ENCODE peak calls at places on chromosome 20, in nine cellular contexts. One of them, this sample, is unnamed. For H3K4me1 and H3K9me3, the result is how much of the 10 kb centered on the place peaks cover.

GRCh38 chr20:42161228-42161829 is 543.2 kb upstream of the CHD6 start:
- DNase-seq in tibial nerve: no peak
- DNase-seq in fibroblast of lung: no peak
- DNase-seq in sigmoid colon: no peak
- DNase-seq in astrocyte: no peak
- DNase-seq in left ventricle myocardium inferior: no peak
- DNase-seq in mucosa of descending colon: no peak
- DNase-seq in heart left ventricle: no peak
- DNase-seq in CD8-positive, alpha-beta T cell: no peak
- DNase-seq in this sample: no peak

GRCh38 chr20:13302647-13303425 is 81.8 kb downstream of the ISM1 start:
- DNase-seq in tibial nerve: no peak
- DNase-seq in fibroblast of lung: peak
- DNase-seq in sigmoid colon: no peak
- DNase-seq in astrocyte: no peak
- DNase-seq in left ventricle myocardium inferior: no peak
- DNase-seq in mucosa of descending colon: peak
- DNase-seq in heart left ventricle: no peak
- DNase-seq in CD8-positive, alpha-beta T cell: no peak
- DNase-seq in this sample: peak

GRCh38 chr20:8774412-8774811 is 294.5 kb upstream of the PLCB4 start:
- DNase-seq in tibial nerve: no peak
- DNase-seq in fibroblast of lung: no peak
- DNase-seq in sigmoid colon: no peak
- DNase-seq in astrocyte: no peak
- DNase-seq in left ventricle myocardium inferior: no peak
- DNase-seq in mucosa of descending colon: no peak
- DNase-seq in heart left ventricle: no peak
- DNase-seq in CD8-positive, alpha-beta T cell: no peak
- DNase-seq in this sample: no peak

GRCh38 chr20:4027590-4028265 is 12.4 kb upstream of the RNF24 start:
- DNase-seq in tibial nerve: no peak
- DNase-seq in fibroblast of lung: no peak
- DNase-seq in sigmoid colon: no peak
- DNase-seq in astrocyte: no peak
- DNase-seq in left ventricle myocardium inferior: no peak
- DNase-seq in mucosa of descending colon: no peak
- DNase-seq in heart left ventricle: no peak
- DNase-seq in CD8-positive, alpha-beta T cell: no peak
- DNase-seq in this sample: no peak

GRCh38 chr20:24736131-24736843 is 212.8 kb upstream of the CST7 start:
- DNase-seq in tibial nerve: no peak
- DNase-seq in fibroblast of lung: peak
- DNase-seq in sigmoid colon: no peak
- DNase-seq in astrocyte: peak
- DNase-seq in left ventricle myocardium inferior: no peak
- DNase-seq in mucosa of descending colon: no peak
- DNase-seq in heart left ventricle: no peak
- DNase-seq in CD8-positive, alpha-beta T cell: no peak
- DNase-seq in this sample: no peak

GRCh38 chr20:47704746-47705496 is 80.4 kb downstream of the SULF2 start:
- DNase-seq in tibial nerve: no peak
- DNase-seq in fibroblast of lung: no peak
- DNase-seq in sigmoid colon: no peak
- DNase-seq in astrocyte: peak
- DNase-seq in left ventricle myocardium inferior: peak
- DNase-seq in mucosa of descending colon: no peak
- DNase-seq in heart left ventricle: peak
- DNase-seq in CD8-positive, alpha-beta T cell: no peak
- DNase-seq in this sample: peak

GRCh38 chr20:7848351-7848750 is 91.9 kb downstream of the HAO1 start:
- DNase-seq in tibial nerve: no peak
- DNase-seq in fibroblast of lung: no peak
- DNase-seq in sigmoid colon: no peak
- DNase-seq in astrocyte: no peak
- DNase-seq in left ventricle myocardium inferior: no peak
- DNase-seq in mucosa of descending colon: no peak
- DNase-seq in heart left ventricle: no peak
- DNase-seq in CD8-positive, alpha-beta T cell: no peak
- DNase-seq in this sample: no peak

GRCh38 chr20:1367479-1367878 is 25.4 kb downstream of the FKBP1A start:
- DNase-seq in tibial nerve: no peak
- DNase-seq in fibroblast of lung: no peak
- DNase-seq in sigmoid colon: no peak
- DNase-seq in astrocyte: no peak
- DNase-seq in left ventricle myocardium inferior: no peak
- DNase-seq in mucosa of descending colon: no peak
- DNase-seq in heart left ventricle: no peak
- DNase-seq in CD8-positive, alpha-beta T cell: no peak
- DNase-seq in this sample: no peak

GRCh38 chr20:58481541-58482021 is 33.6 kb downstream of the APCDD1L start:
- DNase-seq in tibial nerve: no peak
- DNase-seq in fibroblast of lung: peak
- DNase-seq in sigmoid colon: no peak
- DNase-seq in astrocyte: no peak
- DNase-seq in left ventricle myocardium inferior: no peak
- DNase-seq in mucosa of descending colon: peak
- DNase-seq in heart left ventricle: no peak
- DNase-seq in CD8-positive, alpha-beta T cell: peak
- DNase-seq in this sample: peak

GRCh38 chr20:1663917-1664316 is 6.3 kb upstream of the SIRPG start:
- DNase-seq in tibial nerve: no peak
- DNase-seq in fibroblast of lung: no peak
- DNase-seq in sigmoid colon: no peak
- DNase-seq in astrocyte: peak
- DNase-seq in left ventricle myocardium inferior: no peak
- DNase-seq in mucosa of descending colon: no peak
- DNase-seq in heart left ventricle: no peak
- DNase-seq in CD8-positive, alpha-beta T cell: no peak
- DNase-seq in this sample: no peak

GRCh38 chr20:59273699-59274380 is 26.6 kb upstream of the EDN3 start:
- DNase-seq in tibial nerve: no peak
- DNase-seq in fibroblast of lung: no peak
- DNase-seq in sigmoid colon: no peak
- DNase-seq in astrocyte: no peak
- DNase-seq in left ventricle myocardium inferior: no peak
- DNase-seq in mucosa of descending colon: no peak
- DNase-seq in heart left ventricle: no peak
- DNase-seq in CD8-positive, alpha-beta T cell: no peak
- DNase-seq in this sample: no peak

GRCh38 chr20:14284443-14284842 is 53.0 kb downstream of the FLRT3 start:
- DNase-seq in tibial nerve: no peak
- DNase-seq in fibroblast of lung: no peak
- DNase-seq in sigmoid colon: no peak
- DNase-seq in astrocyte: no peak
- DNase-seq in left ventricle myocardium inferior: no peak
- DNase-seq in mucosa of descending colon: no peak
- DNase-seq in heart left ventricle: no peak
- DNase-seq in CD8-positive, alpha-beta T cell: no peak
- DNase-seq in this sample: no peak

GRCh38 chr20:41185013-41185757 is 47.8 kb downstream of the PLCG1 start:
- DNase-seq in tibial nerve: peak
- DNase-seq in fibroblast of lung: no peak
- DNase-seq in sigmoid colon: no peak
- DNase-seq in astrocyte: no peak
- DNase-seq in left ventricle myocardium inferior: no peak
- DNase-seq in mucosa of descending colon: no peak
- DNase-seq in heart left ventricle: peak
- DNase-seq in CD8-positive, alpha-beta T cell: no peak
- DNase-seq in this sample: no peak

GRCh38 chr20:63500902-63501817 is 2.3 kb upstream of the EEF1A2 start:
- DNase-seq in tibial nerve: no peak
- DNase-seq in fibroblast of lung: no peak
- DNase-seq in sigmoid colon: no peak
- DNase-seq in astrocyte: no peak
- DNase-seq in left ventricle myocardium inferior: no peak
- DNase-seq in mucosa of descending colon: no peak
- DNase-seq in heart left ventricle: peak
- DNase-seq in CD8-positive, alpha-beta T cell: no peak
- DNase-seq in this sample: no peak

GRCh38 chr20:59771506-59772372 is 161.7 kb downstream of the SYCP2 start:
- DNase-seq in tibial nerve: no peak
- DNase-seq in fibroblast of lung: no peak
- DNase-seq in sigmoid colon: peak
- DNase-seq in astrocyte: no peak
- DNase-seq in left ventricle myocardium inferior: peak
- DNase-seq in mucosa of descending colon: no peak
- DNase-seq in heart left ventricle: no peak
- DNase-seq in CD8-positive, alpha-beta T cell: no peak
- DNase-seq in this sample: no peak

DNA sequence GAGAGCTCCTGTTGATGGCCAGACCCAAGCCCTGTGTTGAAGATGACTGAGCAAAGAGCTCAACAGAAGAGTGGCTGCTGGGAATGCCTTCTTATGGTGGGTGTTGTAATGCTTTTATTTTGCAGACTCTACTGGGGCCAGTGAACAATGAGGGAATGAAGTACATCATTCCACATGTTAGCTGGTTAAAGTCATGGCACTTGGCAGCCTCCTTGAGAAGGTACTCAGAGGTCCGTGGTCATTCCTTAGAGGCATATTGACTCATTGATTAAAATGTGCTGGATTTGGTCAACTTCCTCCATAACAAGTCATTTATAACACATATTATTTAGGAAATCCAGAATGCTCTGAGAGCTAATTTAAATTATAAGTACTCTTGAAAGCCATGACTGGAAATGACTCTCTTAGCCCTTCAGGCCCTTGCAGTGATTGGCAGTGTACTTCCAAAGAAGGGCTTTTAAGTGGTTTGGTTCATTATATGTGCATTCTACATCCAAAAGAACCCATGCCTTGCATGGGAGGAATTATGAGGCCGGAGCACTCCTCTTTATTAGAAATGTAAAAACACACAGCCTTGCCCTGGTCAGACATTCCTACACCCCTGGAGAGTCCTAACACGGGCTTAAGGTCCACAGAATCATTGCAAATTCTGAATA is 976.9 kb downstream of the KIF16B start:
- DNase-seq in tibial nerve: no peak
- DNase-seq in fibroblast of lung: no peak
- DNase-seq in sigmoid colon: no peak
- DNase-seq in astrocyte: no peak
- DNase-seq in left ventricle myocardium inferior: no peak
- DNase-seq in mucosa of descending colon: no peak
- DNase-seq in heart left ventricle: no peak
- DNase-seq in CD8-positive, alpha-beta T cell: no peak
- DNase-seq in this sample: no peak
- H3K4me1 ChIP-seq in tibial nerve: under half
- H3K4me1 ChIP-seq in fibroblast of lung: under half
- H3K4me1 ChIP-seq in sigmoid colon: under half
- H3K4me1 ChIP-seq in astrocyte: under half
- H3K4me1 ChIP-seq in left ventricle myocardium inferior: under half
- H3K4me1 ChIP-seq in mucosa of descending colon: under half
- H3K4me1 ChIP-seq in heart left ventricle: under half
- H3K4me1 ChIP-seq in CD8-positive, alpha-beta T cell: under half
- H3K4me1 ChIP-seq in this sample: under half

DNA sequence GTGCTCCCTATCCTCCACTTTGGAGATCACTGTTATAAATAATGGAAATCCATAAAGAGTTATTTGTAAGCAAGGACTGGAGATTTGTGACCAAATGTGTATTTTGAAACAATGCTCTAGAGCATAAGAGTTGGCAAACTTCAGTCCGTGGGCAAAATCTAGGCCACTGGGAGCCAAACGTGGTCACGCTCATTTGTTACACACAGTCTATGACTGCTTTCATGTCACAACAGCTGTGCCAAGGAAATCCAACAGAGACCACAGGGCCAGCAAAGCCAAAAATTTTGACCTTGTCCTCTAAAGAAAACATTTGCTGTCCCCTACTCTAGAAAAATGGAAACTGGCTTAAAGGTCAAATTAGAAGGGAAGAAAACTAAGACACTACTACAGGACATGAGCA is 7.9 kb downstream of the ZNF334 start:
- DNase-seq in tibial nerve: no peak
- DNase-seq in fibroblast of lung: no peak
- DNase-seq in sigmoid colon: no peak
- DNase-seq in astrocyte: no peak
- DNase-seq in left ventricle myocardium inferior: no peak
- DNase-seq in mucosa of descending colon: no peak
- DNase-seq in heart left ventricle: no peak
- DNase-seq in CD8-positive, alpha-beta T cell: no peak
- DNase-seq in this sample: no peak
- H3K9me3 ChIP-seq in tibial nerve: under half
- H3K9me3 ChIP-seq in fibroblast of lung: under half
- H3K9me3 ChIP-seq in sigmoid colon: under half
- H3K9me3 ChIP-seq in astrocyte: under half
- H3K9me3 ChIP-seq in left ventricle myocardium inferior: under half
- H3K9me3 ChIP-seq in mucosa of descending colon: under half
- H3K9me3 ChIP-seq in heart left ventricle: under half
- H3K9me3 ChIP-seq in CD8-positive, alpha-beta T cell: under half
- H3K9me3 ChIP-seq in this sample: under half

GRCh38 chr20:32522525-32522774 is 62.7 kb downstream of the NOL4L start:
- DNase-seq in tibial nerve: no peak
- DNase-seq in fibroblast of lung: no peak
- DNase-seq in sigmoid colon: no peak
- DNase-seq in astrocyte: no peak
- DNase-seq in left ventricle myocardium inferior: no peak
- DNase-seq in mucosa of descending colon: no peak
- DNase-seq in heart left ventricle: no peak
- DNase-seq in CD8-positive, alpha-beta T cell: no peak
- DNase-seq in this sample: no peak
- H3K4me1 ChIP-seq in tibial nerve: under half
- H3K4me1 ChIP-seq in fibroblast of lung: under half
- H3K4me1 ChIP-seq in sigmoid colon: under half
- H3K4me1 ChIP-seq in astrocyte: under half
- H3K4me1 ChIP-seq in left ventricle myocardium inferior: half or more
- H3K4me1 ChIP-seq in mucosa of descending colon: under half
- H3K4me1 ChIP-seq in heart left ventricle: half or more
- H3K4me1 ChIP-seq in CD8-positive, alpha-beta T cell: half or more
- H3K4me1 ChIP-seq in this sample: under half

GRCh38 chr20:32958574-32958973 is 45.7 kb downstream of the SUN5 start:
- DNase-seq in tibial nerve: no peak
- DNase-seq in fibroblast of lung: no peak
- DNase-seq in sigmoid colon: peak
- DNase-seq in astrocyte: no peak
- DNase-seq in left ventricle myocardium inferior: no peak
- DNase-seq in mucosa of descending colon: no peak
- DNase-seq in heart left ventricle: no peak
- DNase-seq in CD8-positive, alpha-beta T cell: no peak
- DNase-seq in this sample: no peak

GRCh38 chr20:32959351-32960221 is 44.6 kb downstream of the SUN5 start:
- DNase-seq in tibial nerve: no peak
- DNase-seq in fibroblast of lung: no peak
- DNase-seq in sigmoid colon: peak
- DNase-seq in astrocyte: no peak
- DNase-seq in left ventricle myocardium inferior: no peak
- DNase-seq in mucosa of descending colon: no peak
- DNase-seq in heart left ventricle: no peak
- DNase-seq in CD8-positive, alpha-beta T cell: no peak
- DNase-seq in this sample: no peak

GRCh38 chr20:32960222-32960518 is 44.1 kb downstream of the SUN5 start:
- DNase-seq in tibial nerve: no peak
- DNase-seq in fibroblast of lung: no peak
- DNase-seq in sigmoid colon: no peak
- DNase-seq in astrocyte: no peak
- DNase-seq in left ventricle myocardium inferior: no peak
- DNase-seq in mucosa of descending colon: no peak
- DNase-seq in heart left ventricle: no peak
- DNase-seq in CD8-positive, alpha-beta T cell: no peak
- DNase-seq in this sample: no peak

GRCh38 chr20:32960849-32961731 is 43.1 kb downstream of the SUN5 start:
- DNase-seq in tibial nerve: no peak
- DNase-seq in fibroblast of lung: no peak
- DNase-seq in sigmoid colon: peak
- DNase-seq in astrocyte: no peak
- DNase-seq in left ventricle myocardium inferior: no peak
- DNase-seq in mucosa of descending colon: no peak
- DNase-seq in heart left ventricle: no peak
- DNase-seq in CD8-positive, alpha-beta T cell: no peak
- DNase-seq in this sample: no peak

GRCh38 chr20:32957451-32957850 is 46.8 kb downstream of the SUN5 start:
- DNase-seq in tibial nerve: no peak
- DNase-seq in fibroblast of lung: no peak
- DNase-seq in sigmoid colon: peak
- DNase-seq in astrocyte: no peak
- DNase-seq in left ventricle myocardium inferior: no peak
- DNase-seq in mucosa of descending colon: no peak
- DNase-seq in heart left ventricle: no peak
- DNase-seq in CD8-positive, alpha-beta T cell: no peak
- DNase-seq in this sample: no peak
- H3K9me3 ChIP-seq in tibial nerve: half or more
- H3K9me3 ChIP-seq in fibroblast of lung: under half
- H3K9me3 ChIP-seq in sigmoid colon: under half
- H3K9me3 ChIP-seq in astrocyte: under half
- H3K9me3 ChIP-seq in left ventricle myocardium inferior: under half
- H3K9me3 ChIP-seq in mucosa of descending colon: under half
- H3K9me3 ChIP-seq in heart left ventricle: under half
- H3K9me3 ChIP-seq in CD8-positive, alpha-beta T cell: under half
- H3K9me3 ChIP-seq in this sample: under half